ENCODE peak calls at places on chromosomes 3 and 15, in five cellular contexts. One of them, this sample, is unnamed.

GRCh38 chr3:55477306-55478010 is 9.6 kb downstream of the WNT5A start:
- DNase-seq in GM12878: no peak
- DNase-seq in GM23338: no peak
- DNase-seq in HepG2: no peak
- DNase-seq in K562: no peak
- DNase-seq in this sample: no peak

GRCh38 chr15:53213336-53213735 is 423.2 kb upstream of the ONECUT1 start:
- DNase-seq in GM12878: no peak
- DNase-seq in GM23338: no peak
- DNase-seq in HepG2: no peak
- DNase-seq in K562: no peak
- DNase-seq in this sample: no peak

GRCh38 chr3:178752843-178753242 is 216.6 kb downstream of the KCNMB2 start:
- DNase-seq in GM12878: no peak
- DNase-seq in GM23338: no peak
- DNase-seq in HepG2: no peak
- DNase-seq in K562: no peak
- DNase-seq in this sample: no peak

GRCh38 chr3:169404491-169404890 is 259.0 kb downstream of the MECOM start:
- DNase-seq in GM12878: no peak
- DNase-seq in GM23338: peak; percentile 17
- DNase-seq in HepG2: no peak
- DNase-seq in K562: no peak
- DNase-seq in this sample: no peak

GRCh38 chr3:105747056-105747455 is 121.8 kb downstream of the CBLB start:
- DNase-seq in GM12878: no peak
- DNase-seq in GM23338: no peak
- DNase-seq in HepG2: no peak
- DNase-seq in K562: no peak
- DNase-seq in this sample: no peak

GRCh38 chr3:177905173-177905894 is 630.9 kb upstream of the KCNMB2 start:
- DNase-seq in GM12878: no peak
- DNase-seq in GM23338: no peak
- DNase-seq in HepG2: no peak
- DNase-seq in K562: no peak
- DNase-seq in this sample: no peak

GRCh38 chr3:178966299-178967183 is 105.1 kb downstream of the ZMAT3 start:
- DNase-seq in GM12878: peak; percentile 32
- DNase-seq in GM23338: peak; percentile 37
- DNase-seq in HepG2: peak; percentile 3
- DNase-seq in K562: peak; percentile 11
- DNase-seq in this sample: peak; percentile 29

GRCh38 chr15:77059761-77060345 is 11.1 kb downstream of the TSPAN3 start:
- DNase-seq in GM12878: peak; percentile 34
- DNase-seq in GM23338: no peak
- DNase-seq in HepG2: no peak
- DNase-seq in K562: no peak
- DNase-seq in this sample: no peak

GRCh38 chr3:30476373-30477082 is 129.9 kb upstream of the TGFBR2 start:
- DNase-seq in GM12878: no peak
- DNase-seq in GM23338: no peak
- DNase-seq in HepG2: peak; percentile 82
- DNase-seq in K562: no peak
- DNase-seq in this sample: peak; percentile 28

GRCh38 chr3:189500299-189500698 is 130.9 kb upstream of the TP63 start:
- DNase-seq in GM12878: no peak
- DNase-seq in GM23338: peak; percentile 4
- DNase-seq in HepG2: no peak
- DNase-seq in K562: no peak
- DNase-seq in this sample: no peak

GRCh38 chr3:12579919-12580318 is 23.0 kb downstream of the MKRN2 start:
- DNase-seq in GM12878: no peak
- DNase-seq in GM23338: no peak
- DNase-seq in HepG2: no peak
- DNase-seq in K562: no peak
- DNase-seq in this sample: no peak

GRCh38 chr3:71402872-71403271 is 180.7 kb downstream of the FOXP1 start:
- DNase-seq in GM12878: no peak
- DNase-seq in GM23338: no peak
- DNase-seq in HepG2: no peak
- DNase-seq in K562: no peak
- DNase-seq in this sample: no peak

GRCh38 chr15:33915571-33916407 is 52.5 kb upstream of the CHRM5 start:
- DNase-seq in GM12878: no peak
- DNase-seq in GM23338: peak; percentile 16
- DNase-seq in HepG2: peak; percentile 11
- DNase-seq in K562: peak; percentile 48
- DNase-seq in this sample: no peak

GRCh38 chr15:100863406-100864198 is 16.0 kb upstream of the ALDH1A3 start:
- DNase-seq in GM12878: no peak
- DNase-seq in GM23338: no peak
- DNase-seq in HepG2: no peak
- DNase-seq in K562: no peak
- DNase-seq in this sample: no peak

GRCh38 chr15:76340802-76341365 is 4.3 kb downstream of the ISL2 start:
- DNase-seq in GM12878: no peak
- DNase-seq in GM23338: peak; percentile 78
- DNase-seq in HepG2: no peak
- DNase-seq in K562: no peak
- DNase-seq in this sample: no peak

GRCh38 chr3:43794776-43795175 is 104.0 kb downstream of the ABHD5 start:
- DNase-seq in GM12878: no peak
- DNase-seq in GM23338: no peak
- DNase-seq in HepG2: no peak
- DNase-seq in K562: no peak
- DNase-seq in this sample: peak; percentile 19

GRCh38 chr15:86526938-86527735 is 447.5 kb downstream of the AGBL1 start:
- DNase-seq in GM12878: no peak
- DNase-seq in GM23338: no peak
- DNase-seq in HepG2: no peak
- DNase-seq in K562: no peak
- DNase-seq in this sample: no peak

GRCh38 chr3:115190747-115191146 is 43.7 kb upstream of the ZBTB20 start:
- DNase-seq in GM12878: no peak
- DNase-seq in GM23338: no peak
- DNase-seq in HepG2: no peak
- DNase-seq in K562: no peak
- DNase-seq in this sample: no peak

GRCh38 chr3:73618461-73618860 is 6.3 kb downstream of the PDZRN3 start:
- DNase-seq in GM12878: no peak
- DNase-seq in GM23338: no peak
- DNase-seq in HepG2: no peak
- DNase-seq in K562: no peak
- DNase-seq in this sample: no peak

GRCh38 chr3:64353256-64353655 is 128.0 kb upstream of the PRICKLE2 start:
- DNase-seq in GM12878: no peak
- DNase-seq in GM23338: no peak
- DNase-seq in HepG2: no peak
- DNase-seq in K562: no peak
- DNase-seq in this sample: no peak

GRCh38 chr3:41701196-41701698 is 260.7 kb downstream of the ULK4 start:
- DNase-seq in GM12878: no peak
- DNase-seq in GM23338: no peak
- DNase-seq in HepG2: no peak
- DNase-seq in K562: no peak
- DNase-seq in this sample: no peak

GRCh38 chr3:41697702-41698101 is 264.2 kb downstream of the ULK4 start:
- DNase-seq in GM12878: no peak
- DNase-seq in GM23338: no peak
- DNase-seq in HepG2: no peak
- DNase-seq in K562: no peak
- DNase-seq in this sample: no peak

GRCh38 chr3:41705893-41706292 is 256.0 kb downstream of the ULK4 start:
- DNase-seq in GM12878: no peak
- DNase-seq in GM23338: no peak
- DNase-seq in HepG2: no peak
- DNase-seq in K562: peak; percentile 76
- DNase-seq in this sample: no peak

GRCh38 chr3:41698931-41699330 is 263.0 kb downstream of the ULK4 start:
- DNase-seq in GM12878: no peak
- DNase-seq in GM23338: no peak
- DNase-seq in HepG2: no peak
- DNase-seq in K562: no peak
- DNase-seq in this sample: no peak

DNA sequence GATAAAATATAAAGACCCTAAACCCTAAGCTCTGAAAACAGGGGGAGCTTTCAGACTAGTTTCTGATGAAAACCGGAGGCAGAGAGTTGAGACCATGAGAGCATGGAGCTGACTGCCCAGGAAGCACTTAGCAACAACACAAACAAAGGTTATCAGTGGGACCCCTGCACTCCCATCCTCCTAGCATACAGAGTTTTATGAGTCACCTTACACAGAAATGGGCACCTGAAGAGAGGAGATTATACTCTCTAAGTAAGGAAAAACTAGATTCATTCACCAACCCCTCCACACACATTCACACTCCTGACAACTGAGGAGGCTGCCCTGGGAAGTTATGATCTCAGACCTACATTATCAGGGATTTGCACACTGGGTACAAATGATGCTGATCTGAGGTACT is 261.7 kb downstream of the ULK4 start:
- DNase-seq in GM12878: no peak
- DNase-seq in GM23338: no peak
- DNase-seq in HepG2: no peak
- DNase-seq in K562: peak; percentile 87
- DNase-seq in this sample: no peak
- TF ChIP-seq REST in GM12878: no peak
- TF ChIP-seq REST in GM23338: no peak
- TF ChIP-seq REST in HepG2: no peak
- TF ChIP-seq REST in K562: no peak
- TF ChIP-seq REST in this sample: no peak

GRCh38 chr15:45117327-45118130 is 3.4 kb downstream of the DUOXA2 start:
- DNase-seq in GM12878: no peak
- DNase-seq in GM23338: peak; percentile 24
- DNase-seq in HepG2: no peak
- DNase-seq in K562: no peak
- DNase-seq in this sample: no peak
- TF ChIP-seq EZH2 in GM12878: no peak
- TF ChIP-seq EZH2 in GM23338: peak; percentile 93
- TF ChIP-seq EZH2 in HepG2: no peak
- TF ChIP-seq EZH2 in K562: no peak
- TF ChIP-seq EZH2 in this sample: no peak

GRCh38 chr3:148881286-148881685 is 16.2 kb downstream of the CPA3 start:
- DNase-seq in GM12878: no peak
- DNase-seq in GM23338: no peak
- DNase-seq in HepG2: no peak
- DNase-seq in K562: no peak
- DNase-seq in this sample: no peak
- TF ChIP-seq REST in GM12878: no peak
- TF ChIP-seq REST in GM23338: no peak
- TF ChIP-seq REST in HepG2: no peak
- TF ChIP-seq REST in K562: no peak
- TF ChIP-seq REST in this sample: no peak

GRCh38 chr15:67825880-67826716 is 789 bp downstream of the SKOR1 start:
- DNase-seq in GM12878: no peak
- DNase-seq in GM23338: peak; percentile 64
- DNase-seq in HepG2: no peak
- DNase-seq in K562: no peak
- DNase-seq in this sample: no peak

GRCh38 chr15:67823371-67824156 is 1.7 kb upstream of the SKOR1 start:
- DNase-seq in GM12878: no peak
- DNase-seq in GM23338: peak; percentile 48
- DNase-seq in HepG2: no peak
- DNase-seq in K562: no peak
- DNase-seq in this sample: no peak

GRCh38 chr15:67822537-67823370 is 2.6 kb upstream of the SKOR1 start:
- DNase-seq in GM12878: no peak
- DNase-seq in GM23338: peak; percentile 73
- DNase-seq in HepG2: no peak
- DNase-seq in K562: no peak
- DNase-seq in this sample: no peak

GRCh38 chr15:67824900-67825879 is at the start of gene SKOR1:
- DNase-seq in GM12878: no peak
- DNase-seq in GM23338: peak; percentile 90
- DNase-seq in HepG2: no peak
- DNase-seq in K562: no peak
- DNase-seq in this sample: no peak

DNA sequence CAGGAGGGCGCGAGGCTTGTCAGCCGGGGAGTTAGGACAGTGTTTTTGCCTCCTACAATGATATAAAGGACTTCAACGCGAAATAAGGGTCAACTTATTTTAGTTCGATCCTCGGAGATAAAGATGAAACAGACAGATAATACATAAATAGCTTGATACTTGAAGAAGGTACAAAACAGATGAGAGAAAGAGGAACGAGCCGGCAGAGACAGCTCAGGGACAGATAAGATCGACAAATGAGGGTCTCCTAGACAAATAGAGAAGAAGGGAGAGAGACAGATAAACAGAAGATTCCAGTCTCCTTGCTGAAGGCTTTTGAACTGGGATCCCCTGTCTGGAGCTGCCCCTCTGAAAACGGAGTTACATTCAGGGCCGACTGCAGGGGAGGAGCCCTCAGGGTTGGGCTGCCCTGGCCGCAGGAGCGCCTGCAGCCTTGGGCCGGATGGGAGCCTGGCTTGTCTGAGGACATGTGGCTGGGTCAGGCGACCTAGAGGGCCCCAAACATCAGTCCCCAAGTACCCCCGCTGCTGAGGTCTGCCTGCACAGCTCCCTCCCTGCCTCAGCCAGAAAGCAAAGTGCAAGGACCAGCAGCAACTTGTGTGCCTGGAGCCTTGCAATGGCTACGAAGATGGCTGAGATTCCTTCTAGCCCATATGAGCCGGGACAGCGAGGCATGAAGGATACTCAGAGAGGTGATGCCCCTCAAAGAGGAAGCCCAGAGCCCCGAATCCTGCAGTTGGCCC is 981 bp upstream of the SKOR1 start:
- DNase-seq in GM12878: no peak
- DNase-seq in GM23338: peak; percentile 47
- DNase-seq in HepG2: no peak
- DNase-seq in K562: no peak
- DNase-seq in this sample: no peak
- TF ChIP-seq EZH2 in GM12878: peak; percentile 81
- TF ChIP-seq EZH2 in GM23338: peak; percentile 92
- TF ChIP-seq EZH2 in HepG2: no peak
- TF ChIP-seq EZH2 in K562: no peak
- TF ChIP-seq EZH2 in this sample: no peak

DNA sequence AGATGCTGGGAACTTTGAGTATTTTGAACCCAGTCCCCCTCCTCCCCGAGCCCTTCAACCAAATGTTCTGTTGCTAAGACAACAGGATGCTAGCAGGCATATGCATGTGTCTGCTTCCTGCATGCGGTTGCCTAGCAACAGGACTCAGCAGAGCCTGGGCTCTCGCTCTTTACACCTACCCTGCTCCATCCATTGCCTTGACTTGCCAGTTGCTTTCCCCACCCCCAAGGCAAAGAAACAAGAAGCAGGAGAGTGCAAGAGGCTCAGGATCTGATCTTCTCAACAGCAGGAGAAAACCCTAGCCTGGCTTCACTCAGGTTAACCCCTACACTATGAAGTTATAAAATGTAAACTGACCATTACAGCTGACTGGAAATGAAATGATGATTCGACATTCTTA is 393.0 kb downstream of the IGSF11 start:
- DNase-seq in GM12878: no peak
- DNase-seq in GM23338: peak; percentile 94
- DNase-seq in HepG2: no peak
- DNase-seq in K562: no peak
- DNase-seq in this sample: no peak
- TF ChIP-seq REST in GM12878: no peak
- TF ChIP-seq REST in GM23338: no peak
- TF ChIP-seq REST in HepG2: no peak
- TF ChIP-seq REST in K562: no peak
- TF ChIP-seq REST in this sample: no peak

GRCh38 chr15:96361309-96362000 is 31.0 kb downstream of the NR2F2 start:
- DNase-seq in GM12878: no peak
- DNase-seq in GM23338: peak; percentile 45
- DNase-seq in HepG2: no peak
- DNase-seq in K562: no peak
- DNase-seq in this sample: no peak
- TF ChIP-seq EZH2 in GM12878: no peak
- TF ChIP-seq EZH2 in GM23338: peak; percentile 69
- TF ChIP-seq EZH2 in HepG2: no peak
- TF ChIP-seq EZH2 in K562: no peak
- TF ChIP-seq EZH2 in this sample: no peak

This sample was measured in HCT116.